ENCODE peak calls at places on chromosomes 12 and 14, in four cellular contexts. B is cardiac muscle cell, V is GM13977, O is cardiac fibroblast. R is an unnamed sample.

GRCh38 chr14:92980866-92981265 is 57.9 kb downstream of the CHGA start:
- DNase-seq in V (no peak), O (no peak), B (no peak), R (no peak)

GRCh38 chr12:80099259-80099658 is at the start of gene OTOGL:
- DNase-seq in B (no peak), V (no peak), O (no peak), R (no peak)

GRCh38 chr14:95664546-95664945 is 21.7 kb upstream of the TCL1B start:
- DNase-seq in V (no peak), B (no peak), O (no peak), R (no peak)

GRCh38 chr14:28651148-28651547 is 115.4 kb upstream of the FOXG1 start:
- DNase-seq in B (no peak), V (no peak), O (no peak), R (no peak)

GRCh38 chr12:114851981-114852380 is 168.0 kb upstream of the TBX3 start:
- DNase-seq in V (no peak), O (peak; percentile 26), B (peak; percentile 66), R (no peak)

GRCh38 chr12:106054016-106054415 is 84.7 kb downstream of the NUAK1 start:
- DNase-seq in B (no peak), O (no peak), V (no peak), R (no peak)

GRCh38 chr12:12903642-12904609 is 12.6 kb downstream of the GPRC5A start:
- DNase-seq in B (no peak), O (no peak), V (no peak), R (no peak)

GRCh38 chr14:73491256-73491976 is 683 bp downstream of the RIOX1 start:
- DNase-seq in B (peak; percentile 72), V (peak; percentile 87), O (peak; percentile 61), R (peak; percentile 22)

GRCh38 chr14:72783741-72784140 is 110.2 kb downstream of the DPF3 start:
- DNase-seq in O (no peak), V (no peak), B (no peak), R (no peak)

DNA sequence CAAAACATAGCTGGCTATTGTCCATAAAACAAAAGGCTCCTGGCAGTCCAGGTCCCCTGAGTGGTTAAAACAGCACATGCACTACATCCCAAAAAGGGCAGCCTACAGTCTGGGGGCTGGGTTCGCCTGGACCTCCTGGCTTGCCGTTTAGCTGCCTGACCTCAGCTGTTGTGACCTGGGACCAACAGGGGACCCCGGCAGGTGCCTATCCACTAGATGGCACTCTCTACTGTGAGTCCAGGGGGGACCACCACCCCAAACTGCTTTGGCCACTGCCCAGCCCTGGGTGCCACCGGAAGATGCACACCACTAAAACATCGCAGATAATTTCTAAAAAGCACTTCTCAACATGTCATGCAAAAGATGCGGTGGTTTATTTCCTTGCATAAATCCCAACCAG is 2.9 kb upstream of the RTL1 start:
- DNase-seq in O (no peak), V (peak; percentile 35), B (no peak), R (no peak)
- TF ChIP-seq CTCF in O (no peak), V (peak; percentile 38), B (peak; percentile 10), R (peak; percentile 59)

DNA sequence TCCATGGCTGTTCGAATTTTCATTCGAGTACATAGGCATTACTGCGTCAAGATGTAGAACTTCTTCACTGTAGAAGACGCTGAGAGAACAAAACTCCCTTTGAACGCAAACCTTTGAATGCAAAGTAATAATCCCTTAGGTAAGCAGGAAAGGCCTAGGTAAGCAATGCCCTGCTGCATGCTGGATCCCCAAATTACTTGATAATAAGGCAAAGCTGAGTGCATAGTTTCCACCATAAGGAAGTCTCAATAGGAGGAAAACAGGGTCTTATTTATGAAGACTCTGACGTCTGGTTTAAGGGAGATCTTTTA is 10.0 kb upstream of the RTRAF start:
- DNase-seq in O (no peak), V (no peak), B (no peak), R (no peak)
- TF ChIP-seq CTCF in O (no peak), V (no peak), B (no peak), R (no peak)

DNA sequence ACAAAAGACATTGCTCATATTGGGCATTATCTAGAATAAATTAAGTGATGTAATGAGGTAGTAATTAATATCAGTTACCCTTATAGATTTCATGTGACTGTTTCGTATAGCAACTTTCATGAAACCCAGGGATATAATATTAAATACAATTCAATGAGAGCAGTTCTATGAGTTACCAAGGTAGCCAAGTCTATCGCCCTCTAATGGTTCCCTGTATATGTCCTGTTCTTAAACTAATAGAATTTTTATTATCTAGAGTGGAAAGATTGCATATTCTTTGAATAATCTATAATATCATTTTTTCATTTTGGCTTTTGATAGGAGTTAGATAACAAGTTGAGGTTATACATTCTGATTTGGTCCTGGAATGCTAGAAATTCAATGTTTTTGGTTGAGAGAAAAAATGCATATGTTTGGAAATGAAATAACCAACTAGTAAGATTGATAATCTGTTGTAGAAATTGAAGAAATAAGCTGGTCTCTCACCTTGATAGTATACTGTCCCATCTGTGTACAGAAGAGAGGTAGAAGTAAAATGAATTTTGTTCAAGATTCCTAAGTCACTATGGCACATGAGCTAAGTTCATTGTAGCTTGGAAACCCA is 59.7 kb downstream of the SCFD1 start:
- DNase-seq in V (peak; percentile 22), O (peak; percentile 17), B (peak; percentile 10), R (no peak)
- TF ChIP-seq CTCF in V (peak; percentile 13), O (peak; percentile 54), B (peak; percentile 48), R (peak; percentile 53)

GRCh38 chr12:26298785-26299621 is 103.6 kb downstream of the SSPN start:
- DNase-seq in O (peak; percentile 72), V (peak; percentile 78), B (peak; percentile 72), R (no peak)
- TF ChIP-seq CTCF in O (peak; percentile 53), V (no peak), B (peak; percentile 31), R (no peak)

GRCh38 chr12:7091171-7091570 is 1.1 kb downstream of the C1R start:
- DNase-seq in O (no peak), B (no peak), V (no peak), R (no peak)
- TF ChIP-seq CTCF in O (no peak), B (no peak), V (no peak), R (no peak)

DNA sequence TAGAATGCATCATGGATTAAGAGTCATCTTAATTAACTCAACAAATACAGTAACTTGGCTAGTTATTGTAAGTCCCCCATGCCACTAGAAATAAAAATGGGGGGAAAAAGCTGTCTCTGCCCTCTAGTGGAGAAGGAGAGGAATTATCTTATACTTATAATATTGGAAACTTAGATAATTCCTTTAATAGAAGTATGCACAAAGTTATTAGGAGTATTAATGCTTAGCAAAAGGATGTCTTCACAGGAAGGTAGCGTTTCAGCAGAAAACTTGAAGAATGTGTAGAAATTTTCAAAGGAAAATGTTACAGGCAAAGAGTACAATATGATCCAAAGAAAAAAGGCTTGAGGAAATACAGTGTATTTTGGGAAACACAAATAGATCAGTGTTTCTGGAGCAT is 19.8 kb downstream of the OR5AU1 start:
- DNase-seq in V (peak; percentile 57), O (peak; percentile 35), B (peak; percentile 28), R (no peak)
- TF ChIP-seq CTCF in V (peak; percentile 49), O (peak; percentile 62), B (peak; percentile 68), R (peak; percentile 67)

DNA sequence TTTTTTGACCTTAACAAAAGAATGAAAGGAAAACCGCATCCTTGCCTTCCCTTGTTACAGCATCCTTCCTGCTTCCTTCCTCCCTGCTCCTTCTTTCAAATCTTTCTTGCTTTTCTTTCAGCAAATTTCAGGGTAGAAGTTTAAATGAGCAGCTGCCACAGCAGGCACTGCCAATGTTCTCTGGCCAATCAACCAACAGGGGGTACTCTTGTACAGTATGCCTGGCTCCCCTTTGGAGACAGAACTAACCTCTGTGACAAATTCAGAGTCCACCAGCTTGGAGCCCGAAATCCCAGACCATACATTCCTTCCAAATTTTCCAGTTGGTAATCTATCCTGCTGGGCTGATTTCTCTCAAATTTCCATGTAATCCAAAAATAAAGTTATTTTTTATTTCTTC is 609.8 kb upstream of the LMO3 start:
- DNase-seq in O (no peak), B (no peak), V (no peak), R (no peak)
- TF ChIP-seq CTCF in O (no peak), B (no peak), V (no peak), R (peak; percentile 14)

GRCh38 chr14:52729925-52730707 is at the start of gene STYX:
- DNase-seq in V (peak; percentile 92), B (peak; percentile 99), O (peak; percentile 99), R (peak; percentile 99)
- TF ChIP-seq CTCF in V (no peak), B (no peak), O (no peak), R (no peak)

DNA sequence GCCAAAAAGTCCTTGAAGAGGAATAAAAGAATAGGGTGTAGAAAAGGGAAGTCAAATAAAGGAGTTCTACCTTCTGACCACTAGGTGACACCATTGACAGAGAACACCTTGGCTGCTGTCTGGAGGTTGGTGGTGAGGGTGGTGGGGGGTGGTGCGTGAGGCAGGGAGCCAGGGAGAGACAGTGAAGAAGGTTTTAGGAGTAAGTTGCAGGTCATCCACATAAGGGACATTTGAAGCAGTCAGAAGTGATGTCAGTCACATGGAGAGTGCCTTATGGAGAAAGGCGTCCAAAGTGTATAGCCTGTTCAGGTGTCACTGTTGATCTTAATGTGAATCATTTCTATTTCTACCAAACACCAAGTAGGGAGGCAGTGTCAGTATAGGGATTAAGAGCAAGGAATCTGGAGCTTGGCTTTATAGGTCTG is 279.3 kb upstream of the DDHD1 start:
- DNase-seq in B (peak; percentile 52), V (peak; percentile 63), O (peak; percentile 51), R (no peak)
- TF ChIP-seq CTCF in B (peak; percentile 64), V (peak; percentile 73), O (peak; percentile 66), R (peak; percentile 72)